ENCODE peak calls at places on chromosomes 4 and X, in nine cellular contexts. N is adipocyte, E is GM23248, H is fibroblast of lung, K is mesendoderm, L is mesenchymal stem cell, F is kidney, C is neural progenitor cell, Q is NT2/D1. V is an unnamed sample.

GRCh38 chr4:182560358-182560757 is 317.2 kb downstream of the TENM3 start:
- DNase-seq in N (peak; percentile 11), E (no peak), H (peak; percentile 77), K (peak; percentile 98), L (peak; percentile 30), F (no peak), C (peak; percentile 94), Q (peak; percentile 88), V (peak; percentile 95)

GRCh38 chrX:20218809-20219505 is 47.8 kb downstream of the RPS6KA3 start:
- DNase-seq in N (no peak), E (no peak), H (no peak), K (peak; percentile 28), L (peak; percentile 21), F (no peak), C (peak; percentile 3), Q (no peak), V (no peak)

GRCh38 chr4:20254517-20255250 is 3.0 kb downstream of the SLIT2 start:
- DNase-seq in N (peak; percentile 76), E (peak; percentile 78), H (peak; percentile 64), K (peak; percentile 71), L (peak; percentile 40), F (peak; percentile 72), C (peak; percentile 75), Q (no peak), V (peak; percentile 76)

GRCh38 chr4:131054489-131055019 is 1958.6 kb downstream of the C4orf33 start:
- DNase-seq in N (no peak), E (no peak), H (no peak), K (peak; percentile 4), L (no peak), F (no peak), C (peak; percentile 15), Q (peak; percentile 1), V (peak; percentile 61)

GRCh38 chrX:132046533-132046932 is 23.4 kb downstream of the STK26 start:
- DNase-seq in N (no peak), E (no peak), H (no peak), K (peak; percentile 42), L (no peak), F (no peak), C (no peak), Q (no peak), V (no peak)

GRCh38 chr4:3401436-3402171 is 40.2 kb upstream of the HGFAC start:
- DNase-seq in N (no peak), E (no peak), H (peak; percentile 71), K (no peak), L (no peak), F (peak; percentile 56), C (no peak), Q (no peak), V (no peak)

GRCh38 chr4:141899103-141899502 is 262.7 kb downstream of the IL15 start:
- DNase-seq in N (no peak), E (no peak), H (no peak), K (peak; percentile 21), L (no peak), F (no peak), C (no peak), Q (no peak), V (no peak)

GRCh38 chr4:123398151-123398802 is 1.7 kb downstream of the SPRY1 start:
- DNase-seq in N (peak; percentile 78), E (peak; percentile 91), H (peak; percentile 63), K (peak; percentile 83), L (peak; percentile 69), F (peak; percentile 89), C (peak; percentile 90), Q (peak; percentile 27), V (peak; percentile 87)

GRCh38 chr4:8774071-8774470 is 97.6 kb downstream of the HMX1 start:
- DNase-seq in N (no peak), E (no peak), H (no peak), K (no peak), L (no peak), F (peak; percentile 24), C (no peak), Q (no peak), V (peak; percentile 22)

GRCh38 chr4:75484195-75484594 is 30.0 kb downstream of the RCHY1 start:
- DNase-seq in N (no peak), E (no peak), H (no peak), K (no peak), L (no peak), F (no peak), C (peak; percentile 2), Q (no peak), V (no peak)

GRCh38 chr4:26857278-26858034 is 3.2 kb upstream of the STIM2 start:
- DNase-seq in N (peak; percentile 94), E (peak; percentile 91), H (peak; percentile 85), K (peak; percentile 84), L (peak; percentile 77), F (peak; percentile 97), C (peak; percentile 85), Q (no peak), V (peak; percentile 93)

GRCh38 chr4:60718874-60719273 is 481.3 kb upstream of the ADGRL3 start:
- DNase-seq in N (no peak), E (no peak), H (no peak), K (no peak), L (no peak), F (no peak), C (no peak), Q (no peak), V (no peak)

GRCh38 chr4:82900335-82901128 is at the start of gene THAP9:
- DNase-seq in N (peak; percentile 100), E (peak; percentile 100), H (peak; percentile 100), K (peak; percentile 99), L (peak; percentile 100), F (peak; percentile 100), C (peak; percentile 98), Q (peak; percentile 88), V (peak; percentile 99)

GRCh38 chr4:54473077-54473545 is 184.6 kb upstream of the KIT start:
- DNase-seq in N (peak; percentile 42), E (peak; percentile 46), H (no peak), K (no peak), L (peak; percentile 85), F (no peak), C (no peak), Q (no peak), V (no peak)

GRCh38 chr4:185846550-185847210 is 34.7 kb upstream of the SORBS2 start:
- DNase-seq in N (no peak), E (peak; percentile 37), H (no peak), K (no peak), L (no peak), F (no peak), C (no peak), Q (no peak), V (no peak)

GRCh38 chrX:17529349-17529748 is 154.3 kb downstream of the NHS start:
- DNase-seq in N (no peak), E (peak; percentile 34), H (no peak), K (no peak), L (no peak), F (no peak), C (no peak), Q (no peak), V (no peak)

GRCh38 chr4:110869114-110869513 is 246.2 kb upstream of the PITX2 start:
- DNase-seq in N (peak; percentile 78), E (peak; percentile 91), H (peak; percentile 89), K (no peak), L (no peak), F (no peak), C (no peak), Q (no peak), V (no peak)

GRCh38 chrX:153457136-153457825 is 11.4 kb upstream of the TREX2 start:
- DNase-seq in N (no peak), E (no peak), H (no peak), K (no peak), L (no peak), F (peak; percentile 61), C (no peak), Q (no peak), V (no peak)

GRCh38 chrX:55056820-55057690 is 17.8 kb upstream of the PAGE2B start:
- DNase-seq in N (no peak), E (peak; percentile 47), H (peak; percentile 68), K (peak; percentile 1), L (peak; percentile 60), F (no peak), C (no peak), Q (no peak), V (no peak)

GRCh38 chrX:154121207-154121606 is 22.8 kb upstream of the OPN1LW start:
- DNase-seq in N (no peak), E (no peak), H (no peak), K (no peak), L (no peak), F (no peak), C (no peak), Q (no peak), V (no peak)

GRCh38 chr4:94892051-94892450 is 134.3 kb downstream of the BMPR1B start:
- DNase-seq in N (no peak), E (no peak), H (peak; percentile 48), K (no peak), L (no peak), F (no peak), C (no peak), Q (no peak), V (no peak)

GRCh38 chr4:147109800-147110199 is 164.1 kb upstream of the TTC29 start:
- DNase-seq in N (no peak), E (no peak), H (no peak), K (no peak), L (no peak), F (no peak), C (no peak), Q (no peak), V (no peak)
- H3K4me1 ChIP-seq in N (peaks cover 20% of the 10 kb centered on the region), E (no peaks in the 10 kb centered on the region), H (no peaks in the 10 kb centered on the region), K (no peaks in the 10 kb centered on the region), L (no peaks in the 10 kb centered on the region), F (no peaks in the 10 kb centered on the region), C (no peaks in the 10 kb centered on the region), Q (no peaks in the 10 kb centered on the region), V (no peaks in the 10 kb centered on the region)

GRCh38 chr4:139134403-139134802 is 42.6 kb downstream of the ELF2 start:
- DNase-seq in N (no peak), E (no peak), H (no peak), K (no peak), L (no peak), F (no peak), C (no peak), Q (no peak), V (no peak)
- H3K9ac ChIP-seq in N (no peak overlapping the region), E (no peak overlapping the region), H (no peak overlapping the region), K (no peak overlapping the region), L (no peak overlapping the region), F (no peak overlapping the region), C (no peak overlapping the region), Q (no peak overlapping the region), V (no peak overlapping the region)

GRCh38 chr4:7042697-7043464 is at the start of gene TADA2B:
- DNase-seq in N (peak; percentile 99), E (peak; percentile 100), H (peak; percentile 97), K (peak; percentile 99), L (peak; percentile 99), F (peak; percentile 99), C (peak; percentile 100), Q (peak; percentile 96), V (peak; percentile 99)
- H3K4me1 ChIP-seq in N (peaks cover 34% of the 10 kb centered on the region), E (peaks cover 32% of the 10 kb centered on the region), H (peaks cover 12% of the 10 kb centered on the region), K (peaks cover 2% of the 10 kb centered on the region), L (peaks cover 38% of the 10 kb centered on the region), F (peaks cover 37% of the 10 kb centered on the region), C (peaks cover 8% of the 10 kb centered on the region), Q (peaks cover 14% of the 10 kb centered on the region), V (no peaks in the 10 kb centered on the region)

DNA sequence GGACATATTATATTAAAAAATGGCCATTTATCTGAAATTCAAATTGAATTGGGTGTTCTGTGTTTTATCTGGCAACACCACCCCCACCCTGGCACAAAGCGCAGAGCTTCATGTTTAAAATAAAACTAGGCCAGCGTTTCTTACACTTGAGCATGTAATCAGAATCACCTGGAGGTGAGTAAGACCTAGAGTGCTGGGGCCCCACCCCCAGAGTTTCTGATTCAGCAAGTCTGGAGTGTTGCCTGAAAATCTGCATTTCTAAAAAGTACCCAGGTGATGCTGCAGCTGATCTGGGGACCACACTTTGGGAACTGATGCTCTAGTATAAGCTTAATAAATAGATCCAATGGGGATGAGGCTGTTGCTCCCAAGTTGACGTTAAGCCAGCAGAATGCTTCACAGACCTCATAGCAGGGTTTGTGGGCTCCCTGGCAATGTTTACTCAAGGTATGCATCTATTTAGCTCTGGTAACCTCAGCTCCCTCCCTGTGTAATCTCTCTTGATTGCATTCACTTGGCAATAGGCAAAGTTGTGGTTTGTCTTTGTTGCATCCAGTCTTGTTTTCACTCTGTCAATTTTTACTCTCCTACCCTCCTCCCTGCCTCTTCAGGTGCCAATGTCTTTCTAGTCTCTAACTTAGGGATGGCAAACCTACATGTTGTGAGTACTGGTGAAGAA is 99.8 kb upstream of the TEX13D start:
- DNase-seq in N (no peak), E (no peak), H (peak; percentile 42), K (peak; percentile 16), L (no peak), F (no peak), C (no peak), Q (no peak), V (no peak)
- H3K9ac ChIP-seq in N (no peak overlapping the region), E (no peak overlapping the region), H (no peak overlapping the region), K (no peak overlapping the region), L (no peak overlapping the region), F (no peak overlapping the region), C (no peak overlapping the region), Q (no peak overlapping the region), V (no peak overlapping the region)

V was measured in endodermal cell.